ENCODE peak calls at places on chromosomes 12 and 14, in nine cellular contexts. H is SK-N-SH, B is transverse colon, K is uterus, L is breast epithelium, I is right lobe of liver, E is IMR-90, U is Peyer's patch, F is fibroblast of lung. J is an unnamed sample.

GRCh38 chr12:9740109-9740750 is 7.3 kb upstream of the CLECL1 start:
- DNase-seq in H (no peak), L (no peak), I (no peak), U (peak), E (no peak), F (no peak), B (peak), K (no peak), J (no peak)

GRCh38 chr14:81471062-81471461 is 62.6 kb downstream of the SEL1L start:
- DNase-seq in E (no peak), K (no peak), L (no peak), H (no peak), I (no peak), B (no peak), U (no peak), F (no peak), J (no peak)

GRCh38 chr12:47775100-47775911 is 2.3 kb downstream of the SLC48A1 start:
- DNase-seq in H (no peak), U (no peak), K (no peak), L (no peak), E (no peak), F (peak), B (no peak), I (no peak), J (no peak)

GRCh38 chr14:101497910-101498860 is 63.1 kb upstream of the DIO3 start:
- DNase-seq in I (peak), F (no peak), L (peak), K (peak), E (no peak), U (no peak), B (peak), H (no peak), J (no peak)

GRCh38 chr14:75181426-75182062 is 5.1 kb upstream of the TMED10 start:
- DNase-seq in E (no peak), H (no peak), L (no peak), U (no peak), I (no peak), B (no peak), F (no peak), K (no peak), J (no peak)

GRCh38 chr12:54294152-54294913 is 6.5 kb downstream of the NFE2 start:
- DNase-seq in L (no peak), F (peak), B (peak), U (peak), K (no peak), E (no peak), I (peak), H (peak), J (peak)

GRCh38 chr14:95442633-95443021 is 73.8 kb downstream of the SYNE3 start:
- DNase-seq in L (peak), F (peak), U (peak), B (peak), E (peak), I (peak), K (peak), H (peak), J (peak)

GRCh38 chr14:103679351-103679750 is 35.9 kb downstream of the XRCC3 start:
- DNase-seq in B (peak), L (no peak), U (peak), K (no peak), I (no peak), F (peak), E (no peak), H (peak), J (no peak)

GRCh38 chr14:56608682-56609081 is 29.1 kb downstream of the TMEM260 start:
- DNase-seq in F (peak), B (no peak), I (no peak), U (no peak), H (no peak), K (no peak), L (no peak), E (peak), J (no peak)

GRCh38 chr14:73741386-73741875 is 27.2 kb upstream of the PNMA1 start:
- DNase-seq in L (no peak), K (peak), F (peak), B (peak), U (peak), H (peak), I (peak), E (peak), J (no peak)

GRCh38 chr14:105863296-105864108 is 337.1 kb downstream of the TMEM121 start:
- DNase-seq in L (peak), K (peak), U (no peak), H (no peak), I (peak), E (no peak), F (no peak), B (peak), J (peak)

GRCh38 chr12:90682398-90682797 is 272.6 kb downstream of the CCER1 start:
- DNase-seq in L (no peak), B (no peak), K (no peak), E (peak), F (peak), U (no peak), H (no peak), I (no peak), J (no peak)

GRCh38 chr12:76010732-76011458 is 20.7 kb downstream of the PHLDA1 start:
- DNase-seq in E (peak), U (no peak), F (no peak), I (no peak), H (no peak), K (no peak), B (no peak), L (no peak), J (no peak)

GRCh38 chr12:54549774-54550451 is 512 bp downstream of the PDE1B start:
- DNase-seq in K (no peak), U (no peak), F (no peak), B (no peak), E (no peak), L (no peak), H (no peak), I (no peak), J (no peak)

GRCh38 chr12:48796976-48797375 is 8.1 kb upstream of the ADCY6 start:
- DNase-seq in I (no peak), B (no peak), H (no peak), K (no peak), E (no peak), U (no peak), F (no peak), L (no peak), J (no peak)

GRCh38 chr14:98269533-98269932 is 1002.5 kb downstream of the BCL11B start:
- DNase-seq in F (no peak), E (no peak), K (no peak), I (no peak), B (no peak), H (no peak), L (no peak), U (no peak), J (no peak)

GRCh38 chr12:5861426-5861825 is 83.6 kb downstream of the ANO2 start:
- DNase-seq in E (no peak), L (no peak), I (no peak), B (no peak), H (no peak), K (no peak), F (no peak), U (no peak), J (no peak)

GRCh38 chr14:31829256-31829923 is 247.7 kb upstream of the ARHGAP5 start:
- DNase-seq in H (peak), I (no peak), F (peak), B (no peak), E (peak), L (no peak), U (no peak), K (no peak), J (no peak)

GRCh38 chr12:94969424-94969823 is 34.1 kb downstream of the NDUFA12 start:
- DNase-seq in E (no peak), L (no peak), U (no peak), B (no peak), F (no peak), K (no peak), H (no peak), I (no peak), J (no peak)

GRCh38 chr12:2691340-2692111 is 103.2 kb upstream of the FKBP4 start:
- DNase-seq in K (no peak), U (no peak), F (no peak), L (peak), I (no peak), H (no peak), E (no peak), B (peak), J (no peak)

GRCh38 chr14:50059773-50060629 is 56.4 kb downstream of the VCPKMT start:
- DNase-seq in F (no peak), B (no peak), I (no peak), L (no peak), U (peak), K (no peak), E (no peak), H (no peak), J (no peak)

GRCh38 chr12:98559666-98560065 is 33.8 kb upstream of the SLC25A3 start:
- DNase-seq in H (no peak), B (no peak), U (no peak), E (no peak), K (no peak), L (no peak), I (no peak), F (no peak), J (no peak)

GRCh38 chr14:80213602-80214001 is 2.3 kb upstream of the DIO2 start:
- DNase-seq in L (no peak), H (peak), F (peak), E (peak), I (peak), B (peak), K (no peak), U (no peak), J (peak)

GRCh38 chr14:50602035-50602434 is 42.1 kb downstream of the ATL1 start:
- DNase-seq in F (no peak), B (no peak), U (no peak), I (no peak), K (no peak), L (no peak), E (no peak), H (no peak), J (no peak)

GRCh38 chr12:70044170-70044569 is 199.1 kb upstream of the CNOT2 start:
- DNase-seq in E (no peak), U (no peak), L (no peak), I (no peak), F (no peak), H (no peak), B (no peak), K (no peak), J (no peak)

GRCh38 chr14:34340226-34340625 is 121.8 kb downstream of the SPTSSA start:
- DNase-seq in U (no peak), I (no peak), F (peak), H (no peak), B (no peak), K (no peak), L (no peak), E (peak), J (no peak)

GRCh38 chr14:94080606-94081385 is at the start of the genes DDX24 and IFI27L1:
- DNase-seq in F (peak), I (peak), K (peak), L (peak), H (peak), B (peak), U (peak), E (peak), J (peak)

GRCh38 chr14:60482743-60483142 is 3.1 kb downstream of the C14orf39 start:
- DNase-seq in E (peak), I (no peak), L (no peak), F (no peak), K (no peak), H (no peak), B (no peak), U (no peak), J (no peak)

GRCh38 chr14:91113829-91114078 is at the start of gene DGLUCY:
- DNase-seq in U (peak), B (peak), K (peak), I (peak), F (peak), E (peak), L (no peak), H (peak), J (no peak)

GRCh38 chr14:58464652-58465051 is 37.1 kb downstream of the KIAA0586 start:
- DNase-seq in E (no peak), K (no peak), U (no peak), I (no peak), F (no peak), B (no peak), L (no peak), H (no peak), J (no peak)

GRCh38 chr12:25816637-25817036 is 141.8 kb upstream of the RASSF8 start:
- DNase-seq in F (no peak), I (no peak), K (no peak), H (no peak), L (no peak), U (no peak), E (peak), B (no peak), J (no peak)

GRCh38 chr14:68349900-68350323 is 443.0 kb downstream of the ZFP36L1 start:
- DNase-seq in L (no peak), U (no peak), I (no peak), H (no peak), E (peak), B (no peak), F (peak), K (no peak), J (no peak)

GRCh38 chr14:56810341-56810740 is at the start of gene OTX2:
- DNase-seq in L (no peak), U (no peak), E (no peak), F (no peak), K (no peak), H (no peak), I (no peak), B (no peak), J (no peak)

GRCh38 chr14:69945905-69946304 is 66.7 kb downstream of the SMOC1 start:
- DNase-seq in E (no peak), L (no peak), B (no peak), U (no peak), F (peak), I (no peak), H (no peak), K (no peak), J (no peak)

GRCh38 chr14:68263563-68264350 is 444.2 kb downstream of the RAD51B start:
- DNase-seq in B (no peak), I (no peak), U (no peak), F (peak), E (peak), K (no peak), L (no peak), H (peak), J (no peak)

GRCh38 chr14:101628471-101628966 is 67.2 kb downstream of the DIO3 start:
- DNase-seq in U (peak), E (peak), L (peak), B (peak), K (peak), F (peak), I (peak), H (peak), J (peak)

GRCh38 chr12:64497484-64497883 is 45.6 kb downstream of the TBK1 start:
- DNase-seq in I (no peak), L (no peak), K (no peak), F (no peak), B (no peak), E (no peak), H (no peak), U (no peak), J (no peak)

GRCh38 chr12:122067548-122067947 is 11.0 kb upstream of the MLXIP start:
- DNase-seq in U (no peak), I (no peak), L (no peak), E (no peak), B (no peak), F (no peak), K (no peak), H (no peak), J (no peak)
- H3K4me3 ChIP-seq in U (no peak), I (no peak), L (no peak), E (no peak), B (no peak), F (peak), K (no peak), H (no peak), J (no peak)

DNA sequence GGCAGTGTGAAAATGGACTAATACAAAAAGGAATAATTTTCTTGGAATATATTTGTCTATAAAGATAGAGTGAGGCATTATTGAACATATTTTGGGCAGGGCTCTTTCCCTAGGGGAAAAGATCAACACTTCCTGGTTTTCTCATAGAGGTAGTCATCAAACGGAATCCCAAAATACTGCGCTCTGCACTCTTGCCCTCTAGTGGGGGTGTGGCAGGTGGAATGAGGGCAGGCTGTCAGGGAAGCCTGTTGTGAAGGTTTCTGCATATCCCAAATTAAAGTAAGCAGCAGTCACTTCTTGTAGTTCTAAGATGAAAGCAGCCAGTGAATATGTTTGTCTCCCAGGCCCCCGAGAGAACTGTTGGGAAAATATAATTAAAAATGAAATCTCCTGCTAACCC is 666.8 kb upstream of the TMEM132C start:
- DNase-seq in H (no peak), I (no peak), E (no peak), L (no peak), F (no peak), K (no peak), B (no peak), U (no peak), J (no peak)
- TF ChIP-seq CTCF in H (no peak), I (no peak), E (no peak), L (no peak), F (no peak), K (no peak), B (no peak), U (no peak), J (no peak)

GRCh38 chr12:52189376-52190174 is 2.2 kb downstream of the KRT80 start:
- DNase-seq in B (no peak), U (no peak), F (no peak), K (no peak), H (no peak), L (no peak), E (peak), I (no peak), J (no peak)

GRCh38 chr12:52193991-52194390 is 2.2 kb upstream of the KRT80 start:
- DNase-seq in E (no peak), F (no peak), B (no peak), U (no peak), I (no peak), H (no peak), L (no peak), K (no peak), J (no peak)

GRCh38 chr12:52195065-52195730 is 3.4 kb upstream of the KRT80 start:
- DNase-seq in B (no peak), I (no peak), F (no peak), K (peak), E (peak), L (no peak), U (no peak), H (no peak), J (no peak)

GRCh38 chr12:52190860-52191729 is 719 bp downstream of the KRT80 start:
- DNase-seq in K (no peak), H (no peak), E (peak), F (no peak), I (no peak), U (no peak), L (no peak), B (no peak), J (no peak)

DNA sequence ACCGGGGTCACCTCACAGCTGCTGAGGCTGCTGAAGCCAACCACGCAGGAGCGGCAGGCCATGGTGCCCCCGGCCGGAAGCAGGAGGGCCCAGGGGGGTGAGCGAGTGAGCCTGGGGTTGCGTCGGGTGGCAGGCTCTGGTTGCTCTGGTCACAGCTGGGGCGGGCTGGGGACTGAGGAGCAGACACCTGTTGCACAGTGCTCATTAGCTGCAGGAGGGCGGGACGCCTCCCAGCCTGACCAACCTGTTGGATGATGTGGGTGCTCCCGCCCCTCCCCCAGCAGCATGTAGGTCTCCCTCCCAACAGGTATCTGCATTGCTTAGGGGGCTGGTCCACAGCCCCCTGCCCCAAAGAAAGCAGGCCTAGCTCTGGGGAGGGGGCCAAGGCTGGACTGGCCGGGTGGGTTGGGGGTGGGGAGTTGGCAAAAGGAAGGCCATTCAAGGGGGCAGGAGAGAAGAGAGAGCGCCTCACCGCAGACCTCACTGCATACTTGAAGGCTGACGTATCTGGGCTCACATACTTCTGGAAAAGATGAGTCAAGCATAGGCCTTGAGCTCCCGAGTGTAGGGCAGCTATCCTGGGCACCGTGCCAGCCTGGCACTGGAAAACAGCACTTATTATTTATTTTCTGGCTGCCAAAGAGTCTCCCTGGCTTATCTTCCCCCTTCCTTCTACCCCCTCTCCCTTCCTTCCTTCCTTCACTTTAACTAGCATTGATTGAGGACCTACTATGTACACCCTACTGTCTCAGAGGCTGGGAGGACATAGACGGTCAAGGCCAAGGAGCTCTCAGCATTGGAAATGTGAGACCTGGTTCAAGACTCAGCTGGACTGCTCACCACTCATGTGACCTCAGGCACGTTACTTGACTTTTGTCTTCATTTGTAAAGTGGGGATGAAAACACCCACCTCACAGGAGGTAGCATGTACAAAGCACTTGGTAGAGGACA is at the start of gene KRT80:
- DNase-seq in F (peak), K (peak), H (peak), B (peak), E (peak), I (peak), L (peak), U (peak), J (peak)
- H3K4me3 ChIP-seq in F (no peak), K (no peak), H (no peak), B (no peak), E (no peak), I (no peak), L (peak), U (no peak), J (no peak)

GRCh38 chr14:88535813-88536212 is 19.0 kb downstream of the PTPN21 start:
- DNase-seq in H (no peak), E (no peak), B (no peak), K (no peak), F (no peak), I (no peak), U (no peak), L (no peak), J (peak)

GRCh38 chr14:88533203-88533602 is 21.6 kb downstream of the PTPN21 start:
- DNase-seq in K (no peak), I (no peak), H (no peak), F (no peak), E (peak), U (no peak), B (no peak), L (no peak), J (no peak)

DNA sequence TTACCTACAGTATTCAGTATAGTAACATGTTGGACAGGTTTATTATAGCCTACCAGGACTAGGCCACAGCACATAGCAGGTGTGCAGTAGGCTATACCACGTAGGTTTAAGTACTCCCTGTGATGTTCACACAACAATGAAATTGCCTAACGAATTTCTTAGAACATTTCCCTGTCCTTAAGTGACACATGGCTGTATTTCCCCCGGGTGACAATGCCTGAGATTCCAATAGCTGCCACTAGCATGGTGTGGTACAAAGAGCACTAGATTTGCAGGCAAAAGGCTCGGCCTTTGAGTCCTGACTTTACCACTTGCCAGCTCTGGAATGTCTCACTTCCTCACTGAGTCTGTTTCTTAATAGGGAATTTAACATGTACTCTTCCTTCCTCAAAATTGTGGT is 19.7 kb downstream of the PTPN21 start:
- DNase-seq in L (no peak), U (no peak), I (no peak), K (no peak), H (no peak), F (no peak), B (peak), E (no peak), J (peak)
- TF ChIP-seq CTCF in L (no peak), U (peak), I (peak), K (no peak), H (no peak), F (no peak), B (peak), E (no peak), J (peak)

J was measured in pancreas.